ENCODE peak calls at places on chromosomes 6 and 20, in eight cellular contexts. C is upper lobe of left lung, B is RWPE2, G is body of pancreas, N is H1, Z is tibial nerve, Q is cardiac muscle cell, A is astrocyte. J is an unnamed sample.

GRCh38 chr20:57264151-57264792 is 2.2 kb downstream of the BMP7 start:
- DNase-seq in B (no peak), A (no peak), Q (peak; percentile 60), C (peak; percentile 68), G (peak; percentile 56), Z (no peak), N (no peak), J (no peak)

GRCh38 chr20:46963196-46963529 is 68.5 kb downstream of the EYA2 start:
- DNase-seq in C (no peak), A (no peak), N (no peak), G (no peak), Z (no peak), Q (no peak), B (no peak), J (no peak)

GRCh38 chr6:145071836-145072235 is 663.5 kb downstream of the EPM2A start:
- DNase-seq in B (no peak), Z (no peak), C (no peak), A (peak; percentile 76), G (no peak), N (no peak), Q (no peak), J (no peak)

GRCh38 chr6:37515712-37516075 is 16.0 kb upstream of the CCDC167 start:
- DNase-seq in B (no peak), N (no peak), G (no peak), Q (no peak), A (no peak), Z (no peak), C (no peak), J (no peak)

GRCh38 chr6:134111062-134111677 is 58.7 kb upstream of the SLC2A12 start:
- DNase-seq in G (peak; percentile 36), N (no peak), Q (peak; percentile 68), A (peak; percentile 32), C (no peak), Z (no peak), B (no peak), J (no peak)

GRCh38 chr6:135182120-135182992 is 1.2 kb downstream of the MYB start:
- DNase-seq in B (no peak), A (no peak), Q (peak; percentile 28), C (peak; percentile 89), G (peak; percentile 26), Z (no peak), N (no peak), J (no peak)

GRCh38 chr20:64091762-64092161 is 7.6 kb upstream of the LKAAEAR1 start:
- DNase-seq in A (no peak), B (no peak), N (no peak), Q (no peak), C (peak; percentile 72), Z (no peak), G (no peak), J (no peak)

GRCh38 chr6:170444056-170444505 is 109.0 kb downstream of the PSMB1 start:
- DNase-seq in A (no peak), C (no peak), Z (no peak), N (no peak), Q (no peak), G (no peak), B (no peak), J (peak; percentile 51)

GRCh38 chr20:46060301-46060881 is 29.4 kb downstream of the NCOA5 start:
- DNase-seq in A (no peak), G (no peak), B (no peak), Q (no peak), C (no peak), Z (no peak), N (no peak), J (peak; percentile 48)

GRCh38 chr6:110761371-110761770 is 53.9 kb downstream of the CDK19 start:
- DNase-seq in G (no peak), B (no peak), A (no peak), C (no peak), Z (no peak), N (no peak), Q (no peak), J (no peak)

GRCh38 chr6:170048615-170049256 is 242.1 kb downstream of the DLL1 start:
- DNase-seq in C (peak; percentile 75), B (peak; percentile 30), A (no peak), Z (peak; percentile 23), Q (no peak), G (no peak), N (no peak), J (peak; percentile 79)

GRCh38 chr20:20491110-20491783 is 123.3 kb downstream of the INSM1 start:
- DNase-seq in C (no peak), N (no peak), Z (no peak), Q (no peak), B (no peak), A (peak; percentile 83), G (no peak), J (no peak)

GRCh38 chr6:25756382-25757354 is 2.1 kb downstream of the SLC17A4 start:
- DNase-seq in C (no peak), A (no peak), N (no peak), B (no peak), Z (no peak), Q (no peak), G (no peak), J (no peak)

GRCh38 chr20:49448917-49449316 is 33.6 kb downstream of the KCNB1 start:
- DNase-seq in G (no peak), Z (no peak), N (no peak), B (no peak), Q (no peak), A (no peak), C (no peak), J (no peak)

GRCh38 chr20:24665741-24666191 is 196.3 kb downstream of the SYNDIG1 start:
- DNase-seq in G (no peak), Z (no peak), A (no peak), B (peak; percentile 31), C (no peak), Q (no peak), N (no peak), J (peak; percentile 30)

GRCh38 chr6:168182908-168183612 is 104.0 kb upstream of the FRMD1 start:
- DNase-seq in Q (no peak), Z (no peak), A (no peak), B (no peak), C (no peak), G (no peak), N (no peak), J (peak; percentile 22)

GRCh38 chr20:34069341-34070078 is 42.5 kb downstream of the EIF2S2 start:
- DNase-seq in G (peak; percentile 86), Q (peak; percentile 82), A (peak; percentile 56), B (no peak), N (peak; percentile 53), C (no peak), Z (peak; percentile 87), J (no peak)

GRCh38 chr20:44598413-44599290 is 16.3 kb downstream of the PKIG start:
- DNase-seq in N (no peak), C (no peak), G (no peak), Z (no peak), B (peak; percentile 66), Q (no peak), A (no peak), J (no peak)

GRCh38 chr6:16857969-16858592 is 96.8 kb upstream of the ATXN1 start:
- DNase-seq in B (no peak), Q (no peak), C (no peak), A (no peak), N (no peak), Z (no peak), G (no peak), J (no peak)

GRCh38 chr6:16854986-16855385 is 93.7 kb upstream of the ATXN1 start:
- DNase-seq in Q (no peak), Z (no peak), N (no peak), G (no peak), A (peak; percentile 18), B (no peak), C (no peak), J (no peak)

GRCh38 chr6:16851758-16852157 is 90.5 kb upstream of the ATXN1 start:
- DNase-seq in B (no peak), N (no peak), C (no peak), Q (no peak), G (no peak), A (no peak), Z (no peak), J (no peak)

GRCh38 chr6:16851044-16851540 is 89.8 kb upstream of the ATXN1 start:
- DNase-seq in Z (no peak), A (no peak), B (no peak), Q (no peak), G (no peak), N (no peak), C (no peak), J (no peak)

DNA sequence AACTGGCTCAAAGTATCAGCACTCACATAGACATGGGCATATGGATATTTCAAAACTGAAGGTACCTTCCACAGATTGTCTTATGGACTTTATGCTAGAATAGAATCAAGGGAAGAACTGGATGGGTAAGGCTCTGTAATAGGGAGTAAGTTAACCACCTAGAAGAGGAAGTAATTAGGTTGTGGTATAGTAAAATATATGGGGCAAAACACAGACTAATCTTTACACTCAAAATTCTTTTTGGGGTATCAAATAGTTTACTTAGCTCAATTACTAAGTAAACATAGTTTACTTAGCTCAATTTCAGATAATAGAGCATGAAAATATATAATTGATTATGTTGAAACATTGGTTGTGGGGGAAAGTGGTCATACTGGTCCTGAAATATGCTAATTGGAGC is 94.2 kb upstream of the ATXN1 start:
- DNase-seq in A (no peak), Q (no peak), B (no peak), G (no peak), C (no peak), Z (no peak), N (no peak), J (no peak)
- H3K4me1 ChIP-seq in A (no peaks in the 10 kb centered on the region), Q (no peaks in the 10 kb centered on the region), B (no peaks in the 10 kb centered on the region), G (no peaks in the 10 kb centered on the region), C (no peaks in the 10 kb centered on the region), Z (peaks cover 8% of the 10 kb centered on the region), N (no peaks in the 10 kb centered on the region), J (no peaks in the 10 kb centered on the region)

GRCh38 chr6:5132741-5133140 is 47.6 kb downstream of the PPP1R3G start:
- DNase-seq in N (peak; percentile 9), Q (no peak), Z (peak; percentile 32), G (peak; percentile 34), B (no peak), A (peak; percentile 76), C (no peak), J (peak; percentile 26)
- H3K4me3 ChIP-seq in N (no peak overlapping the region), Q (no peak overlapping the region), Z (peak overlapping the region; percentile 10), G (no peak overlapping the region), B (no peak overlapping the region), A (no peak overlapping the region), C (no peak overlapping the region), J (peak overlapping the region; percentile 33)

DNA sequence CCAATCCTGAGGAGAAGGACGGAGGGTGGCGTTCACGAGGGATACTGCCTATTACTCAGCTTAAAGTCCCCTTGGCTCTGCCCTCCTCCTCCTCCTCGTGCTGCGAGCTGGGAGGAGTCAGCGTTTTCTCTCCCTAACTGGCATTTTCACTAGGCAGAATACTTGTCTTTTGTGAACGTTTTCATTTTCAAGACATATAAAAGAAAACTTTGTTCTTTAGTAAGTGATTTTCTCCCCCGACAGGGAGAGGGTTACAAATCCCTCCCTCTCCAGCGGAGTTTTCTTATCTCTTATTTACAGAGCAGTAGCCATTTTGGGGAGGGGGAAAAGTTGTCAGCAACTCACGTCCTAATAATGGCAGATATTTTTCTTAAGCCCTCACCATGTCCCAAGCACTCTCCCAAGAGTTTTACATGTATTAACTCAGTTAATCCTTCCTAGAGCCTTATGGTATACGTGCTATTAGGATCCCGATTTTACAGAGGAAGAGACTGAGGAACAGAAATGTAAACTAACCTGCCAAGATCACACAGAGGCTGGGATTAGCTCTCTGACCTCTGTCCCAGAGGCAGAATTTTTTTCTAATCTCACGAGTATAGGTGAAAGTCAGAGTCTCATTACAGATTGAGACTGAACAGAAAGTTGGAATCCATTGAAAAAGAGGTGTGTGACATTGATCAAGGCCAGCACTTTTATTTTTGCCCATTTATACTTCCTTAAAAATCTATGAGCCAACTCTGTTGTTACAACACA is 30.0 kb upstream of the ZNF217 start:
- DNase-seq in B (peak; percentile 82), C (no peak), G (peak; percentile 79), Q (peak; percentile 60), A (peak; percentile 63), Z (peak; percentile 76), N (peak; percentile 29), J (peak; percentile 86)
- TF ChIP-seq CTCF in B (peak; percentile 47), C (no peak), G (no peak), Q (peak; percentile 17), A (no peak), Z (no peak), N (no peak), J (no peak)

GRCh38 chr6:42788671-42789070 is 6.8 kb downstream of the BICRAL start:
- DNase-seq in G (no peak), Z (no peak), Q (no peak), B (no peak), A (no peak), C (no peak), N (no peak), J (no peak)
- H3K4me1 ChIP-seq in G (peaks cover 70% of the 10 kb centered on the region), Z (peaks cover 75% of the 10 kb centered on the region), Q (peaks cover 25% of the 10 kb centered on the region), B (no peaks in the 10 kb centered on the region), A (peaks cover 8% of the 10 kb centered on the region), C (peaks cover 55% of the 10 kb centered on the region), N (peaks cover 15% of the 10 kb centered on the region), J (peaks cover 4% of the 10 kb centered on the region)

J was measured in ascending aorta.